ENCODE peak calls at places on chromosomes 4 and X, in six cellular contexts. Y is tibial nerve, M is K562, L is endodermal cell, H is coronary artery, K is esophagus squamous epithelium. X is an unnamed sample.

GRCh38 chr4:177713454-177713853 is 271.2 kb upstream of the AGA start:
- DNase-seq in Y (no peak), M (no peak), L (no peak), H (no peak), K (no peak), X (no peak)

GRCh38 chr4:114383721-114384120 is 214.9 kb upstream of the UGT8 start:
- DNase-seq in Y (no peak), M (no peak), L (no peak), H (no peak), K (no peak), X (no peak)

GRCh38 chr4:151676301-151676700 is 84.5 kb downstream of the GATB start:
- DNase-seq in Y (no peak), M (no peak), L (no peak), H (no peak), K (no peak), X (no peak)

GRCh38 chr4:14465498-14465897 is 536.8 kb upstream of the CPEB2 start:
- DNase-seq in Y (no peak), M (no peak), L (no peak), H (no peak), K (no peak), X (no peak)

GRCh38 chrX:132488092-132488749 is 617 bp downstream of the MBNL3 start:
- DNase-seq in Y (no peak), M (no peak), L (no peak), H (no peak), K (no peak), X (no peak)

GRCh38 chrX:149370097-149370496 is 135.0 kb downstream of the IDS start:
- DNase-seq in Y (no peak), M (no peak), L (no peak), H (no peak), K (no peak), X (no peak)

GRCh38 chrX:78652971-78653822 is 5.9 kb downstream of the RTL3 start:
- DNase-seq in Y (no peak), M (no peak), L (no peak), H (no peak), K (no peak), X (no peak)

GRCh38 chrX:154458116-154458953 is at the start of gene PLXNA3:
- DNase-seq in Y (no peak), M (peak; percentile 79), L (peak; percentile 68), H (no peak), K (no peak), X (no peak)

GRCh38 chrX:148632444-148632843 is 132.0 kb downstream of the AFF2 start:
- DNase-seq in Y (no peak), M (no peak), L (no peak), H (no peak), K (no peak), X (no peak)

GRCh38 chr4:1579834-1580686 is 104.1 kb downstream of the FAM53A start:
- DNase-seq in Y (peak; percentile 83), M (peak; percentile 96), L (peak; percentile 100), H (peak; percentile 93), K (peak; percentile 71), X (peak; percentile 71)

GRCh38 chr4:61400446-61400845 is 200.3 kb downstream of the ADGRL3 start:
- DNase-seq in Y (no peak), M (no peak), L (no peak), H (no peak), K (no peak), X (no peak)

GRCh38 chrX:107272431-107272921 is 66.1 kb downstream of the DNAAF6 start:
- DNase-seq in Y (no peak), M (peak; percentile 11), L (peak; percentile 88), H (no peak), K (no peak), X (no peak)

GRCh38 chr4:20464381-20464780 is 212.7 kb downstream of the SLIT2 start:
- DNase-seq in Y (no peak), M (no peak), L (no peak), H (no peak), K (no peak), X (no peak)

GRCh38 chr4:141871086-141871485 is 234.7 kb downstream of the IL15 start:
- DNase-seq in Y (no peak), M (no peak), L (no peak), H (no peak), K (no peak), X (no peak)

GRCh38 chr4:169649545-169650226 is 29.3 kb downstream of the CLCN3 start:
- DNase-seq in Y (no peak), M (peak; percentile 19), L (no peak), H (no peak), K (no peak), X (no peak)

GRCh38 chr4:144575181-144575580 is 70.8 kb upstream of the HHIP start:
- DNase-seq in Y (no peak), M (no peak), L (no peak), H (no peak), K (no peak), X (no peak)

GRCh38 chr4:176230827-176231226 is 35.4 kb upstream of the SPATA4 start:
- DNase-seq in Y (no peak), M (no peak), L (no peak), H (no peak), K (no peak), X (no peak)

GRCh38 chrX:44705817-44706551 is 137.8 kb upstream of the DUSP21 start:
- DNase-seq in Y (no peak), M (peak; percentile 60), L (no peak), H (no peak), K (no peak), X (no peak)

GRCh38 chr4:74308215-74308614 is at the start of gene EPGN:
- DNase-seq in Y (no peak), M (no peak), L (no peak), H (no peak), K (no peak), X (no peak)

DNA sequence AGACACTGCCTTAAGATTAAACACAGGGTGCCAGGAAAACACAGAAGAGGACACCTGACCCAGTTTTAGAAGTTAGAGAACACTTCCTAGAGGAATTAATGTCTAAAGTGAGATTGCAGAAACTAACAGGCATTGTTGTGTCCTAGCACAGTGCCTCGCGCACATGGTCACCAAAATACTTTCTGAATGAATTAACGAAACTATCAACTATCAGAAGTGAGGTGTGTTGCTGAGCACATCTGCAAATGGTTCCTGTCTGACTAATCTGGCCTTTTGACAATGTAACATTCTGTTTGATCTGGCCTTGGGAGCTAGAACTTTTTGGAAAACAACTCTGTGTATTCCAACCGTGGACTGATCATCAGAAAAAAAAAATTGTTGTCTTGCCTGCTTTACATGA is 556.8 kb upstream of the LCORL start:
- DNase-seq in Y (no peak), M (no peak), L (no peak), H (no peak), K (no peak), X (no peak)
- H3K27ac ChIP-seq in Y (no peak overlapping the region), M (no peak overlapping the region), L (no peak overlapping the region), H (no peak overlapping the region), K (no peak overlapping the region), X (no peak overlapping the region)

GRCh38 chr4:153499005-153499404 is 32.8 kb downstream of the TMEM131L start:
- DNase-seq in Y (no peak), M (no peak), L (no peak), H (no peak), K (no peak), X (no peak)

GRCh38 chr4:153494562-153494961 is 28.4 kb downstream of the TMEM131L start:
- DNase-seq in Y (no peak), M (no peak), L (no peak), H (no peak), K (no peak), X (no peak)

GRCh38 chr4:153497988-153498967 is 32.1 kb downstream of the TMEM131L start:
- DNase-seq in Y (no peak), M (no peak), L (no peak), H (no peak), K (no peak), X (no peak)

GRCh38 chr4:153497091-153497531 is 31.0 kb downstream of the TMEM131L start:
- DNase-seq in Y (no peak), M (peak; percentile 69), L (peak; percentile 69), H (no peak), K (no peak), X (no peak)

GRCh38 chr4:153495480-153496206 is 29.5 kb downstream of the TMEM131L start:
- DNase-seq in Y (no peak), M (no peak), L (no peak), H (no peak), K (no peak), X (no peak)
- TF ChIP-seq CTCF in Y (no peak), M (no peak), L (no peak), H (no peak), K (no peak), X (no peak)

GRCh38 chr4:163612762-163613161 is 118.3 kb downstream of the TMA16 start:
- DNase-seq in Y (no peak), M (no peak), L (no peak), H (no peak), K (no peak), X (no peak)
- H3K27ac ChIP-seq in Y (peak overlapping the region; percentile 55), M (no peak overlapping the region), L (no peak overlapping the region), H (no peak overlapping the region), K (peak overlapping the region; percentile 29), X (no peak overlapping the region)

GRCh38 chrX:46683023-46683422 is 75.9 kb downstream of the SLC9A7 start:
- DNase-seq in Y (no peak), M (no peak), L (no peak), H (no peak), K (no peak), X (no peak)
- TF ChIP-seq CTCF in Y (no peak), M (no peak), L (no peak), H (no peak), K (no peak), X (no peak)

DNA sequence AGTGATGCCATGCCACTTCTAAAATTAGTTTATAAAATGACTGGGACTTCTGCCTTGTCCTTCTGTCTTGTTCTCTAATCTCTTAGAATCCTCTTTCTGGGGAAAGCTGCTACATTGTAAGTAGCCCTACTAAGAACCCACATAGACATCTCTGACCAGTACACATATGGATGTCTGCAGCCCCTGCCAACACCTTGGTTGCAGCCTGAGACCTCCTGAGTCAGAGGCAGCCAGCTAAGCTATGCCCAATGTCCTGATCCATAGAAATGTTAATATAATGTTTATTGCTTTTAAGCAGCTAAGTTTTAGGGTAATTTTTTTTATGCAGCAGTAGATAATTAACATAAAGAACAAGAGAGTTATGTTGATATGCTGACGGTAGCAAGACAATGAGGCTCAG is 1029.5 kb upstream of the INTU start:
- DNase-seq in Y (no peak), M (no peak), L (no peak), H (no peak), K (no peak), X (no peak)
- H3K27ac ChIP-seq in Y (no peak overlapping the region), M (no peak overlapping the region), L (no peak overlapping the region), H (no peak overlapping the region), K (no peak overlapping the region), X (no peak overlapping the region)